ENCODE peak calls at places on chromosomes 3 and 15, in five cellular contexts. D is renal cortical epithelial cell, A is A549, U is iris pigment epithelial cell, P is SIG-M5. O is an unnamed sample.
A peak's percentile ranks its signal among the peaks of the same experiment; 100 is the strongest.

GRCh38 chr3:196332168-196332567 is 6.0 kb downstream of the TM4SF19 start:
- DNase-seq in D (no peak), A (no peak), U (no peak), P (no peak), O (no peak)

GRCh38 chr15:100310511-100310910 is 31.3 kb downstream of the ADAMTS17 start:
- DNase-seq in D (no peak), A (no peak), U (no peak), P (no peak), O (no peak)

GRCh38 chr3:101633186-101633585 is 43.7 kb downstream of the ZBTB11 start:
- DNase-seq in D (no peak), A (no peak), U (no peak), P (no peak), O (no peak)

GRCh38 chr3:46276497-46277099 is 34.3 kb downstream of the CCR3 start:
- DNase-seq in D (no peak), A (peak; percentile 18), U (peak; percentile 5), P (no peak), O (no peak)

GRCh38 chr15:51735611-51736010 is 1.8 kb downstream of the LYSMD2 start:
- DNase-seq in D (no peak), A (no peak), U (no peak), P (no peak), O (no peak)

GRCh38 chr3:191170097-191170496 is 28.9 kb upstream of the OSTN start:
- DNase-seq in D (no peak), A (no peak), U (no peak), P (no peak), O (no peak)

GRCh38 chr3:132029182-132029902 is 5.5 kb downstream of the CPNE4 start:
- DNase-seq in D (peak; percentile 63), A (peak; percentile 82), U (peak; percentile 70), P (no peak), O (peak; percentile 37)

GRCh38 chr3:82133070-82133606 is 371.7 kb upstream of the GBE1 start:
- DNase-seq in D (peak; percentile 57), A (peak; percentile 65), U (peak; percentile 65), P (no peak), O (no peak)

GRCh38 chr3:62164746-62165145 is 208.6 kb downstream of the FEZF2 start:
- DNase-seq in D (no peak), A (no peak), U (no peak), P (no peak), O (no peak)

GRCh38 chr3:37112987-37113386 is 61.4 kb downstream of the LRRFIP2 start:
- DNase-seq in D (no peak), A (no peak), U (no peak), P (no peak), O (no peak)